ENCODE peak calls at places on chromosomes 13 and 19, in seven cellular contexts. C is NCI-H1092 treated with DMSO at 0.1 percent for 48 hours; D is fibroblast of mammary gland; X is T-helper 2 cell; T is memory B cell; V is stimulated activated CD4-positive, alpha-beta T cell treated with anti-CD3 and anti-CD28 coated beads, Interleukin-1b, Interleukin-23, amount 100 ng/mL, for 4 hours; W is neural progenitor cell. U is an unnamed sample.
A peak's percentile ranks its signal among the peaks of the same experiment; 100 is the strongest.

GRCh38 chr19:5026706-5027273 is 57.9 kb downstream of the KDM4B start:
- DNase-seq in C (no peak), D (no peak), X (no peak), T (no peak), V (no peak), W (no peak), U (no peak)

GRCh38 chr19:27776020-27776419 is 1436.9 kb downstream of the UQCRFS1 start:
- DNase-seq in C (no peak), D (peak; percentile 82), X (no peak), T (no peak), V (no peak), W (no peak), U (no peak)

GRCh38 chr19:16235811-16236710 is 38.4 kb downstream of the AP1M1 start:
- DNase-seq in C (no peak), D (no peak), X (no peak), T (no peak), V (no peak), W (no peak), U (no peak)

GRCh38 chr19:5691930-5692784 is 2.1 kb downstream of the RPL36 start:
- DNase-seq in C (no peak), D (peak; percentile 43), X (no peak), T (peak; percentile 29), V (no peak), W (no peak), U (no peak)

GRCh38 chr19:28934626-28935025 is 278.3 kb downstream of the UQCRFS1 start:
- DNase-seq in C (no peak), D (peak; percentile 34), X (no peak), T (no peak), V (no peak), W (no peak), U (no peak)

GRCh38 chr13:41032646-41033396 is 13.7 kb upstream of the ELF1 start:
- DNase-seq in C (no peak), D (no peak), X (no peak), T (no peak), V (no peak), W (no peak), U (no peak)

GRCh38 chr19:53870485-53870844 is 2.8 kb downstream of the MYADM start:
- DNase-seq in C (no peak), D (no peak), X (no peak), T (no peak), V (no peak), W (peak; percentile 63), U (no peak)

GRCh38 chr19:29533578-29534544 is 8.1 kb downstream of the VSTM2B start:
- DNase-seq in C (no peak), D (no peak), X (no peak), T (no peak), V (no peak), W (no peak), U (no peak)

GRCh38 chr13:98532254-98532653 is 44.7 kb downstream of the STK24 start:
- DNase-seq in C (no peak), D (no peak), X (no peak), T (no peak), V (no peak), W (no peak), U (no peak)

GRCh38 chr19:37953125-37953524 is 46.1 kb downstream of the SIPA1L3 start:
- DNase-seq in C (no peak), D (no peak), X (no peak), T (no peak), V (no peak), W (peak; percentile 57), U (no peak)

GRCh38 chr13:113013878-113014751 is 45.1 kb downstream of the MCF2L start:
- DNase-seq in C (no peak), D (no peak), X (no peak), T (no peak), V (no peak), W (no peak), U (no peak)

GRCh38 chr13:63299995-63300394 is 1884.3 kb upstream of the PCDH20 start:
- DNase-seq in C (no peak), D (no peak), X (no peak), T (no peak), V (no peak), W (peak; percentile 66), U (no peak)

GRCh38 chr13:51287758-51288157 is 51.7 kb upstream of the SERPINE3 start:
- DNase-seq in C (no peak), D (no peak), X (no peak), T (no peak), V (no peak), W (no peak), U (no peak)

GRCh38 chr13:44904982-44905381 is 84.3 kb downstream of the NUFIP1 start:
- DNase-seq in C (no peak), D (peak; percentile 98), X (no peak), T (no peak), V (no peak), W (no peak), U (no peak)

GRCh38 chr19:13100031-13100588 is 2.5 kb downstream of the LYL1 start:
- DNase-seq in C (no peak), D (peak; percentile 30), X (no peak), T (no peak), V (no peak), W (no peak), U (peak; percentile 81)

GRCh38 chr19:16127776-16128371 is 15.6 kb upstream of the HSH2D start:
- DNase-seq in C (no peak), D (no peak), X (no peak), T (no peak), V (no peak), W (no peak), U (no peak)

GRCh38 chr19:55354698-55355212 is at the start of gene COX6B2:
- DNase-seq in C (no peak), D (no peak), X (no peak), T (no peak), V (no peak), W (peak; percentile 56), U (no peak)

U was measured in GM12864.